ENCODE peak calls at places on chromosomes 1 and 21, in seven cellular contexts. One of them, this sample, is unnamed. For H3K4me1 and H3K9me3, the result is how much of the 10 kb centered on the place peaks cover.

GRCh38 chr1:18557621-18558465 is 72.8 kb upstream of the PAX7 start:
- DNase-seq in endothelial cell of umbilical vein: no peak
- DNase-seq in GM12878: no peak
- DNase-seq in ovary: no peak
- DNase-seq in adipocyte: peak
- DNase-seq in BE2C: peak
- DNase-seq in K562: no peak
- DNase-seq in this sample: no peak

GRCh38 chr21:8991968-8992621 is 1529.3 kb upstream of the TPTE start:
- DNase-seq in endothelial cell of umbilical vein: no peak
- DNase-seq in GM12878: no peak
- DNase-seq in ovary: no peak
- DNase-seq in adipocyte: no peak
- DNase-seq in BE2C: peak
- DNase-seq in K562: peak
- DNase-seq in this sample: no peak

GRCh38 chr1:234756066-234756783 is 146.2 kb upstream of the IRF2BP2 start:
- DNase-seq in endothelial cell of umbilical vein: no peak
- DNase-seq in GM12878: no peak
- DNase-seq in ovary: no peak
- DNase-seq in adipocyte: no peak
- DNase-seq in BE2C: no peak
- DNase-seq in K562: no peak
- DNase-seq in this sample: no peak

GRCh38 chr1:154663656-154664055 is 55.7 kb upstream of the ADAR start:
- DNase-seq in endothelial cell of umbilical vein: no peak
- DNase-seq in GM12878: no peak
- DNase-seq in ovary: no peak
- DNase-seq in adipocyte: no peak
- DNase-seq in BE2C: no peak
- DNase-seq in K562: no peak
- DNase-seq in this sample: no peak

GRCh38 chr1:174923820-174924219 is 75.9 kb upstream of the CACYBP start:
- DNase-seq in endothelial cell of umbilical vein: no peak
- DNase-seq in GM12878: no peak
- DNase-seq in ovary: no peak
- DNase-seq in adipocyte: no peak
- DNase-seq in BE2C: no peak
- DNase-seq in K562: no peak
- DNase-seq in this sample: no peak

GRCh38 chr1:98749152-98749756 is 87.7 kb downstream of the SNX7 start:
- DNase-seq in endothelial cell of umbilical vein: peak
- DNase-seq in GM12878: no peak
- DNase-seq in ovary: no peak
- DNase-seq in adipocyte: peak
- DNase-seq in BE2C: no peak
- DNase-seq in K562: no peak
- DNase-seq in this sample: no peak

GRCh38 chr1:998905-999796 is 746 bp downstream of the HES4 start:
- DNase-seq in endothelial cell of umbilical vein: no peak
- DNase-seq in GM12878: no peak
- DNase-seq in ovary: peak
- DNase-seq in adipocyte: peak
- DNase-seq in BE2C: peak
- DNase-seq in K562: peak
- DNase-seq in this sample: peak

GRCh38 chr1:110780600-110781484 is 92.1 kb upstream of the CD53 start:
- DNase-seq in endothelial cell of umbilical vein: peak
- DNase-seq in GM12878: no peak
- DNase-seq in ovary: peak
- DNase-seq in adipocyte: peak
- DNase-seq in BE2C: peak
- DNase-seq in K562: peak
- DNase-seq in this sample: peak

GRCh38 chr1:233879841-233880240 is 24.6 kb upstream of the SLC35F3 start:
- DNase-seq in endothelial cell of umbilical vein: no peak
- DNase-seq in GM12878: no peak
- DNase-seq in ovary: no peak
- DNase-seq in adipocyte: no peak
- DNase-seq in BE2C: no peak
- DNase-seq in K562: no peak
- DNase-seq in this sample: no peak

GRCh38 chr1:55959136-55959548 is 620.2 kb downstream of the PLPP3 start:
- DNase-seq in endothelial cell of umbilical vein: no peak
- DNase-seq in GM12878: no peak
- DNase-seq in ovary: no peak
- DNase-seq in adipocyte: no peak
- DNase-seq in BE2C: no peak
- DNase-seq in K562: no peak
- DNase-seq in this sample: no peak

GRCh38 chr1:31952825-31953220 is 14.7 kb upstream of the PTP4A2 start:
- DNase-seq in endothelial cell of umbilical vein: no peak
- DNase-seq in GM12878: no peak
- DNase-seq in ovary: no peak
- DNase-seq in adipocyte: no peak
- DNase-seq in BE2C: no peak
- DNase-seq in K562: no peak
- DNase-seq in this sample: no peak

GRCh38 chr1:38246955-38247952 is 200.7 kb upstream of the POU3F1 start:
- DNase-seq in endothelial cell of umbilical vein: peak
- DNase-seq in GM12878: no peak
- DNase-seq in ovary: no peak
- DNase-seq in adipocyte: no peak
- DNase-seq in BE2C: no peak
- DNase-seq in K562: no peak
- DNase-seq in this sample: no peak

GRCh38 chr1:35947547-35947946 is 16.6 kb downstream of the AGO3 start:
- DNase-seq in endothelial cell of umbilical vein: no peak
- DNase-seq in GM12878: no peak
- DNase-seq in ovary: no peak
- DNase-seq in adipocyte: no peak
- DNase-seq in BE2C: no peak
- DNase-seq in K562: no peak
- DNase-seq in this sample: no peak

GRCh38 chr1:231600461-231600976 is 26.1 kb upstream of the DISC1 start:
- DNase-seq in endothelial cell of umbilical vein: peak
- DNase-seq in GM12878: no peak
- DNase-seq in ovary: no peak
- DNase-seq in adipocyte: peak
- DNase-seq in BE2C: no peak
- DNase-seq in K562: no peak
- DNase-seq in this sample: no peak

GRCh38 chr1:178510155-178510554 is 2.8 kb upstream of the TEX35 start:
- DNase-seq in endothelial cell of umbilical vein: no peak
- DNase-seq in GM12878: no peak
- DNase-seq in ovary: no peak
- DNase-seq in adipocyte: no peak
- DNase-seq in BE2C: no peak
- DNase-seq in K562: no peak
- DNase-seq in this sample: no peak

GRCh38 chr1:165036403-165036802 is 320.1 kb downstream of the LMX1A start:
- DNase-seq in endothelial cell of umbilical vein: no peak
- DNase-seq in GM12878: no peak
- DNase-seq in ovary: no peak
- DNase-seq in adipocyte: no peak
- DNase-seq in BE2C: no peak
- DNase-seq in K562: no peak
- DNase-seq in this sample: no peak

GRCh38 chr1:165040641-165041040 is 315.9 kb downstream of the LMX1A start:
- DNase-seq in endothelial cell of umbilical vein: no peak
- DNase-seq in GM12878: no peak
- DNase-seq in ovary: no peak
- DNase-seq in adipocyte: no peak
- DNase-seq in BE2C: no peak
- DNase-seq in K562: no peak
- DNase-seq in this sample: no peak

GRCh38 chr1:165034136-165034535 is 322.4 kb downstream of the LMX1A start:
- DNase-seq in endothelial cell of umbilical vein: no peak
- DNase-seq in GM12878: no peak
- DNase-seq in ovary: no peak
- DNase-seq in adipocyte: peak
- DNase-seq in BE2C: no peak
- DNase-seq in K562: no peak
- DNase-seq in this sample: no peak

GRCh38 chr1:165039996-165040395 is 316.5 kb downstream of the LMX1A start:
- DNase-seq in endothelial cell of umbilical vein: no peak
- DNase-seq in GM12878: no peak
- DNase-seq in ovary: no peak
- DNase-seq in adipocyte: no peak
- DNase-seq in BE2C: no peak
- DNase-seq in K562: no peak
- DNase-seq in this sample: no peak
- H3K4me1 ChIP-seq in endothelial cell of umbilical vein: under half
- H3K4me1 ChIP-seq in GM12878: under half
- H3K4me1 ChIP-seq in ovary: under half
- H3K4me1 ChIP-seq in adipocyte: under half
- H3K4me1 ChIP-seq in BE2C: under half
- H3K4me1 ChIP-seq in K562: under half
- H3K4me1 ChIP-seq in this sample: under half

DNA sequence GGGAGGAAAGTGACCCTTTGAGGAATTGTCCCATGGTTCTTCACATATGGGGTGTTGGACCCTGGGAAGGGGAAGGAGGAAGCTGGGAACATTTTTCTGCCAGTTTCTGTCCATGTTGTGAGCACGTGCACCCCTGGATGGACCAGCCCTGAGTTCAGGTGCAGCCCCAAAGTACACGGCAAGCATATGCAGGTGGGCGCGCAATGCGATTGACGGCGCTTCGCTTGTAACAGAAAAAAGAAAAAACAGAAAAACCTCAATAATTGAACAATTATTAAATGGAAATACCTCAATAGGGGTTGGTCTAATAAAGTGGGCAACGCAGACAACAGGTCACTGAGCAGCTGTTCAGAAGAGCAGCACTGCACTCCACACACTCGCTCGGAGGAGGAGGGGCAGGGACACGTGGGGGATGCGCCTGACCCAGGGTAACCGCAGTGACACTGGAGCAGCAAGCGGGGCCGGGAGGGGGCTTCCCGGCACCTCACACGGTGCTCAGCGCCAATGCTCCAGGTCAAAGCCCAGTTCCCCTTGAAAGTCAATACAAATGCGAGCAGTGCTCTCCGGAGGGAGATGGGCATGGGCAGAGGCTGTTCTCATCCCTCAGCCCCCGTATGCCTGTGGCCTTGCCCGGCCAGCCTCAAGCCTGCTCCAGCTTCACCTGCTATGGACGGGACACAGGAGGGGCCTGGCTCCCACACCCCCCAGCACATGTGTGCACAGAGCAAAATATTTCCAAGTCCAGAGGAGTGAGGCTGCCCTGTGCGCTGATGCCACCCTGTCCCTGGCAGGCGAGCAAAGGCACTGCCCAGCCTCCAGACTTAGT is 6.6 kb upstream of the ACTRT2 start:
- DNase-seq in endothelial cell of umbilical vein: no peak
- DNase-seq in GM12878: no peak
- DNase-seq in ovary: no peak
- DNase-seq in adipocyte: no peak
- DNase-seq in BE2C: no peak
- DNase-seq in K562: no peak
- DNase-seq in this sample: peak
- H3K9me3 ChIP-seq in endothelial cell of umbilical vein: under half
- H3K9me3 ChIP-seq in GM12878: under half
- H3K9me3 ChIP-seq in ovary: under half
- H3K9me3 ChIP-seq in adipocyte: under half
- H3K9me3 ChIP-seq in BE2C: under half
- H3K9me3 ChIP-seq in K562: under half
- H3K9me3 ChIP-seq in this sample: under half

GRCh38 chr21:27060190-27060589 is 93.3 kb upstream of the ADAMTS5 start:
- DNase-seq in endothelial cell of umbilical vein: no peak
- DNase-seq in GM12878: no peak
- DNase-seq in ovary: no peak
- DNase-seq in adipocyte: peak
- DNase-seq in BE2C: no peak
- DNase-seq in K562: no peak
- DNase-seq in this sample: no peak

GRCh38 chr21:27062441-27062840 is 95.6 kb upstream of the ADAMTS5 start:
- DNase-seq in endothelial cell of umbilical vein: no peak
- DNase-seq in GM12878: no peak
- DNase-seq in ovary: no peak
- DNase-seq in adipocyte: no peak
- DNase-seq in BE2C: no peak
- DNase-seq in K562: no peak
- DNase-seq in this sample: no peak

GRCh38 chr21:27058673-27059365 is 91.9 kb upstream of the ADAMTS5 start:
- DNase-seq in endothelial cell of umbilical vein: no peak
- DNase-seq in GM12878: no peak
- DNase-seq in ovary: no peak
- DNase-seq in adipocyte: no peak
- DNase-seq in BE2C: no peak
- DNase-seq in K562: no peak
- DNase-seq in this sample: no peak

GRCh38 chr21:27061783-27062182 is 94.9 kb upstream of the ADAMTS5 start:
- DNase-seq in endothelial cell of umbilical vein: no peak
- DNase-seq in GM12878: no peak
- DNase-seq in ovary: no peak
- DNase-seq in adipocyte: no peak
- DNase-seq in BE2C: no peak
- DNase-seq in K562: no peak
- DNase-seq in this sample: no peak

DNA sequence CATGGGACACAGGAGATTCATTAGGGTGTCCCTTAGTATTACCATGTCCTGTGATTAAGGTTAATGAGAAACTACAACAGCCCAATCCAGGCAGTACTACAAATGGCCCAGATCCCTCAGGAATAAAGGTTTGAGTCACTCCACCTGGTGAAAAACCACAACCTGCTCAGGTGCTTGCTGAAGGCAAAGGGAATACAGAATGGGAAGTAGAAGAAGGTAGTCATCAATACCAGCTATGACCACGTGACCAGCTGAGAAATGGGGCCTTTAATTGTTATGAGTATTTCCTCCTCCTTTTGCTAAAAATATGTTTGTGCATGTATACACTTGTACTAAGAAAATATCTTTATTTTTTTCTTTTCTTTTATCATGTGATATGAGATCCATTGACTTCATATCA is 91.1 kb upstream of the ADAMTS5 start:
- DNase-seq in endothelial cell of umbilical vein: no peak
- DNase-seq in GM12878: no peak
- DNase-seq in ovary: no peak
- DNase-seq in adipocyte: no peak
- DNase-seq in BE2C: no peak
- DNase-seq in K562: no peak
- DNase-seq in this sample: no peak
- H3K4me3 ChIP-seq in endothelial cell of umbilical vein: no peak
- H3K4me3 ChIP-seq in GM12878: no peak
- H3K4me3 ChIP-seq in ovary: no peak
- H3K4me3 ChIP-seq in adipocyte: no peak
- H3K4me3 ChIP-seq in BE2C: no peak
- H3K4me3 ChIP-seq in K562: no peak
- H3K4me3 ChIP-seq in this sample: no peak

GRCh38 chr1:33385251-33385650 is 45.6 kb downstream of the PHC2 start:
- DNase-seq in endothelial cell of umbilical vein: no peak
- DNase-seq in GM12878: no peak
- DNase-seq in ovary: no peak
- DNase-seq in adipocyte: no peak
- DNase-seq in BE2C: no peak
- DNase-seq in K562: no peak
- DNase-seq in this sample: no peak
- H3K4me1 ChIP-seq in endothelial cell of umbilical vein: under half
- H3K4me1 ChIP-seq in GM12878: under half
- H3K4me1 ChIP-seq in ovary: under half
- H3K4me1 ChIP-seq in adipocyte: half or more
- H3K4me1 ChIP-seq in BE2C: under half
- H3K4me1 ChIP-seq in K562: under half
- H3K4me1 ChIP-seq in this sample: under half

This sample was measured in aorta.